ENCODE peak calls at places on chromosomes 6 and 20, in seven cellular contexts. I, Y, R, G, P, W and D are unnamed samples.

GRCh38 chr20:59040682-59041081 is 1.9 kb downstream of the PRELID3B start:
- DNase-seq in W (peak), G (no peak), R (no peak), I (no peak), Y (no peak), P (no peak), D (no peak)

GRCh38 chr6:22828179-22829062 is 259.1 kb downstream of the HDGFL1 start:
- DNase-seq in R (peak), Y (peak), I (peak), G (no peak), W (peak), P (peak), D (no peak)

GRCh38 chr6:18601515-18602035 is 214.4 kb downstream of the RNF144B start:
- DNase-seq in Y (no peak), I (no peak), W (no peak), R (no peak), G (no peak), P (no peak), D (no peak)

GRCh38 chr6:40511884-40512283 is 75.3 kb downstream of the LRFN2 start:
- DNase-seq in Y (no peak), R (no peak), W (no peak), G (no peak), P (no peak), I (no peak), D (no peak)

GRCh38 chr6:133341607-133342158 is 100.5 kb downstream of the EYA4 start:
- DNase-seq in G (no peak), W (no peak), I (peak), P (no peak), Y (no peak), R (no peak), D (no peak)

GRCh38 chr20:61954276-61955021 is 111.2 kb downstream of the TAF4 start:
- DNase-seq in W (no peak), I (no peak), Y (no peak), G (no peak), P (no peak), R (no peak), D (no peak)

GRCh38 chr6:52297433-52297832 is 12.9 kb upstream of the MCM3 start:
- DNase-seq in Y (no peak), W (no peak), I (no peak), G (no peak), P (no peak), R (no peak), D (no peak)

GRCh38 chr20:4289875-4290274 is 274.5 kb upstream of the RNF24 start:
- DNase-seq in I (no peak), G (no peak), R (no peak), Y (peak), P (no peak), W (no peak), D (no peak)

GRCh38 chr6:68776382-68776781 is 141.3 kb downstream of the ADGRB3 start:
- DNase-seq in I (no peak), G (no peak), Y (no peak), R (no peak), W (no peak), P (no peak), D (no peak)

GRCh38 chr6:1572892-1573291 is 36.8 kb upstream of the FOXC1 start:
- DNase-seq in G (no peak), W (no peak), R (no peak), I (no peak), P (no peak), Y (no peak), D (no peak)

GRCh38 chr6:30687659-30688431 is 1.4 kb upstream of the PPP1R18 start:
- DNase-seq in Y (peak), W (no peak), R (no peak), G (no peak), I (no peak), P (no peak), D (no peak)

DNA sequence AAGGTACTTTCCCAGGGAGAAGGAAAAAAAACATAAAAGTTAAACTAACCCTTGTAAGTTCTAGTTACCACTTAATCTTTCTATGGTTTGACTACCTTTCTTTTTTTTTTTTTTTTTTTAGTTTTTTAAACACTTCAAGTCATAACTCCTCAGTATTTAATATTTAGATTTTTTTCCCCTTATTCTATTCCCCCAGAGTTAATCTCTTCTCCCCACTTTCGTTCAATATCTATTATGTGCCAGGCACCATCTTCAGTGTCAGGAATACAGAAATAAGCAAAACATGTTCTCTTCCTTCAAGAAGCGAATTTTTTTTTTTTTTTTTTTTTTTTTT is 62.0 kb upstream of the LOC128125822 start:
- DNase-seq in P (no peak), W (no peak), R (no peak), Y (no peak), I (no peak), G (no peak), D (no peak)
- TF ChIP-seq POLR2AphosphoS5 in P (no peak), W (no peak), R (no peak), Y (no peak), I (no peak), G (no peak), D (no peak)

GRCh38 chr20:47244451-47244850 is 112.0 kb downstream of the ZMYND8 start:
- DNase-seq in R (no peak), I (no peak), G (no peak), W (no peak), P (no peak), Y (no peak), D (no peak)

GRCh38 chr20:47243906-47244305 is 112.6 kb downstream of the ZMYND8 start:
- DNase-seq in Y (no peak), P (no peak), R (no peak), W (no peak), I (no peak), G (no peak), D (no peak)

GRCh38 chr20:47243003-47243402 is 113.5 kb downstream of the ZMYND8 start:
- DNase-seq in R (no peak), I (no peak), G (no peak), Y (no peak), P (no peak), W (no peak), D (no peak)

GRCh38 chr20:47238780-47239769 is 117.4 kb downstream of the ZMYND8 start:
- DNase-seq in W (no peak), P (no peak), G (no peak), R (no peak), Y (peak), I (no peak), D (no peak)

GRCh38 chr20:47241345-47241781 is 115.1 kb downstream of the ZMYND8 start:
- DNase-seq in W (peak), R (no peak), P (no peak), Y (no peak), G (no peak), I (no peak), D (no peak)
- TF ChIP-seq POLR2AphosphoS5 in W (peak), R (no peak), P (no peak), Y (no peak), G (no peak), I (no peak), D (no peak)

GRCh38 chr6:151241853-151242252 is 2.1 kb downstream of the AKAP12 start:
- DNase-seq in R (no peak), I (no peak), W (no peak), P (no peak), G (no peak), Y (no peak), D (no peak)

GRCh38 chr6:151240036-151240685 is 394 bp downstream of the AKAP12 start:
- DNase-seq in I (peak), R (peak), W (peak), Y (peak), G (peak), P (no peak), D (peak)

GRCh38 chr6:151242420-151242841 is 2.7 kb downstream of the AKAP12 start:
- DNase-seq in P (no peak), Y (no peak), G (no peak), W (no peak), I (no peak), R (no peak), D (no peak)

GRCh38 chr6:151239603-151240035 is at the start of gene AKAP12:
- DNase-seq in Y (peak), R (no peak), G (no peak), W (peak), I (no peak), P (no peak), D (no peak)

DNA sequence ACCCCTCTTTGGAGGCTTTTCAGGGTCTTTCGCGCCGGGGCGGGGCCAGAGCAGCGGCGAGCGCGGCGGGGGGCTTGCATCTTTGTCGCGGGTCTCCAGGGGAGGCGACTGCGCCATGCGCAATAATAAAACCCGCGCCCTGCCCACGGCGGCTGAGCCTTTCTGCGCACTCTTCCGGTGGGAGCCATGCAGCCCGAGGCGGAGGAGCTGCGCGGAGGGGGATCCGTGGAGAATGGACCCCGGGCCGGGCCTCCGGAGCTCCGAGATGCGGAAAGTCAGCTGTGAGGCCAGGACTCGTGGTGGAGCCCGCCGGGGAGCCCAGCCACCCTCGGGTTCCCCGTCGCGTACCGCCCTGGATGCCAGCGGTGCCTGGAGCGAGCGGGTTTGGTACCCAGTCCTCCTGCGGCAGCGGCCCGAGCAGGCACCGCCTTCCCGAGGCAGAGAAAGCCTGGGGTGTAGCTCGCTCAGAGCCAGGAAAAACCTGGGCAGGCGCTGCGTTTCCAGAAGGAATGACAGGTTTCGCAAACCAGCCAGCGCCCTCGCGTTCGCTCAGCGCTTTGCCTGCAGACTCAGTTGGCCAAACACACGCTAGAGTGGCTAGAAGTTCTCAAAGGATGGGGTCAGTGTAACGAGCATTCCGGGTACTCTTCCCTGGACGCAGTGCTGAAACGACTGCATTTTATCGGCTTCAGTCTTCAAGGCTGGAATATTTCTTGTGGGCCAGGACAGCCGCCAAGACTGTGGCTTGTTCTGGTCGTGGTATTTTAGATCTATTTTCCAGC is 1.3 kb downstream of the AKAP12 start:
- DNase-seq in Y (peak), W (peak), G (peak), R (peak), I (peak), P (no peak), D (peak)
- TF ChIP-seq POLR2AphosphoS5 in Y (no peak), W (peak), G (peak), R (no peak), I (peak), P (no peak), D (no peak)

GRCh38 chr6:10837692-10837996 is 695 bp downstream of the MAK start:
- DNase-seq in R (peak), W (no peak), P (no peak), Y (no peak), I (no peak), G (no peak), D (peak)

GRCh38 chr6:10834823-10835222 is 3.5 kb downstream of the MAK start:
- DNase-seq in R (no peak), Y (no peak), I (no peak), W (no peak), G (no peak), P (no peak), D (no peak)

GRCh38 chr6:10837009-10837691 is 1.2 kb downstream of the MAK start:
- DNase-seq in Y (peak), R (peak), G (peak), W (peak), P (no peak), I (peak), D (peak)

GRCh38 chr6:10838794-10839333 is 525 bp upstream of the MAK start:
- DNase-seq in G (no peak), Y (no peak), P (no peak), R (no peak), I (no peak), W (no peak), D (peak)

GRCh38 chr6:10837997-10838793 is at the start of gene MAK:
- DNase-seq in P (no peak), I (peak), W (peak), G (peak), Y (peak), R (peak), D (peak)
- TF ChIP-seq POLR2AphosphoS5 in P (peak), I (no peak), W (no peak), G (peak), Y (peak), R (peak), D (no peak)

GRCh38 chr6:167337231-167337630 is 12.3 kb downstream of the TTLL2 start:
- DNase-seq in R (no peak), G (no peak), Y (no peak), W (no peak), P (no peak), I (no peak), D (no peak)
- TF ChIP-seq POLR2AphosphoS5 in R (no peak), G (no peak), Y (no peak), W (no peak), P (no peak), I (no peak), D (no peak)

DNA sequence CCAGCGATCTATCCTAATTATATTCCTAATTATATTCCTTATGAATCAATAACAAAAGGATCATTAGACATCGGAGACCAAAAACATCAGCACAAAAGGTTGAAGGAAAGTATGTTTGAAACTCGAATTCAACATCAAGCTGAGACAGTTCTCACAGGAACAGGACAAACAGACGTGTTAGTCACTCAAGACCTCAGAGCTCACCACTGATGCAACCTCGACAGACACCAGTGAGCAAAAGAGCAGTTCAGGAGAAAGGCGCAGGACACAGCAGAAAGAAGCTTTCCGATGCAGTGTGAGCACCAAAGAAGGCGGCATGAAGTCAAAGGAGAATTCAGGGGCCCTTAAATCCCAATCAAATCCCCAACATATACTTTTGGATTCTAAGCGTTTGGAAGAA is 6.3 kb upstream of the RAMACL start:
- DNase-seq in W (no peak), Y (no peak), G (no peak), R (no peak), P (no peak), I (no peak), D (no peak)
- TF ChIP-seq POLR2AphosphoS5 in W (no peak), Y (no peak), G (no peak), R (no peak), P (no peak), I (no peak), D (no peak)

GRCh38 chr20:38216201-38216600 is 44.3 kb downstream of the KIAA1755 start:
- DNase-seq in Y (no peak), W (no peak), R (no peak), I (no peak), P (no peak), G (no peak), D (no peak)

GRCh38 chr20:38213607-38213940 is 47.0 kb downstream of the KIAA1755 start:
- DNase-seq in W (no peak), I (no peak), Y (no peak), P (no peak), G (no peak), R (no peak), D (no peak)

GRCh38 chr20:38215789-38216182 is 44.7 kb downstream of the KIAA1755 start:
- DNase-seq in G (no peak), I (no peak), R (no peak), P (no peak), Y (no peak), W (no peak), D (no peak)

GRCh38 chr20:38214256-38214870 is 46.2 kb downstream of the KIAA1755 start:
- DNase-seq in I (no peak), G (no peak), W (no peak), Y (no peak), P (no peak), R (no peak), D (no peak)

GRCh38 chr20:38214871-38215788 is 45.4 kb downstream of the KIAA1755 start:
- DNase-seq in Y (no peak), I (no peak), G (no peak), R (no peak), P (no peak), W (no peak), D (no peak)
- TF ChIP-seq POLR2AphosphoS5 in Y (no peak), I (no peak), G (no peak), R (no peak), P (no peak), W (no peak), D (no peak)

GRCh38 chr20:43460172-43460829 is 2.6 kb downstream of the SRSF6 start:
- DNase-seq in P (no peak), R (no peak), W (no peak), G (no peak), I (peak), Y (no peak), D (no peak)

GRCh38 chr20:43457640-43458421 is at the start of gene SRSF6:
- DNase-seq in G (peak), W (peak), Y (peak), I (peak), R (peak), P (no peak), D (peak)

GRCh38 chr20:43460830-43461200 is 3.1 kb downstream of the SRSF6 start:
- DNase-seq in Y (no peak), R (no peak), W (no peak), P (no peak), G (no peak), I (no peak), D (no peak)

GRCh38 chr20:43458422-43458924 is 777 bp downstream of the SRSF6 start:
- DNase-seq in W (no peak), P (no peak), R (no peak), I (peak), G (no peak), Y (peak), D (no peak)

DNA sequence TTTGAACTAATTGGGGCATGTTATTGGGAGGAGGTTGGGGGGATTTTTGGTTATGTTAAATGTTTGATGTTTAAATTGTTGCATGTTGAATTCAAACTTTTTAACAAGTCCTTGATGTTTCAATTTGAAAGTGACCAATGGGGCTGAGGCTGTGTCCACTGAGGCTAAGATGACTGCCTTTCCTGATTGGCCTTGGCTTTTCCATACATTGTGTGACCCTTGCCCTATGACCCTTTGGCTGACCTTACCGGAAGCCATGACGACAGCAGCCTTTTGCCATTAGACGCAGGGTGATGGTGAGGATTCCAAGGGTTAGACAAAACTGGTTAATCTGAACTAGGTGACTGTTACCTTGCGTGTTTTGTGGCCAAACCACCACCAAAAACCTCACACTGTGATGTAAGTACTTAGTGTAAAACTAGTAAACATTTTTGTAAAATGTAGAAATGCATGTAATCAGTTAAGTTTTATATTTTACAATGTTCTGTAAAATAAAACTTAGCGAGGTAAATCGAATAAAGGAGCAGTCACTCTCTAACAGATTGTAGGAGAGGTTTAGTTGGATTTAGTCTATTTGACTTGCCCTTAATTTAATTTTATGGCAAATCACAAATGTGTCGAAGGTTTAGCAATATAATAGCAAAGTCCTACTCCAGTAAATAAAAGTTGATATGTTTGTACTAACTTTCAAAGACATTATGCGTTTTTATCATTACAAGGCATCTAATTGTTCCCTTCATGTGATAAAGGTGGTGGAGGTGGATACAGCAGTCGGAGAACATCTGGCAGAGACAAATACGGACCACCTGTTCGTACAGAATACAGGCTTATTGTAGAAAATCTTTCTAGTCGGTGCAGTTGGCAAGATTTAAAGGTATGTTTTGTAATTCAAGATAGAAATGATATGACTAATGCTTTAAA is 1.6 kb downstream of the SRSF6 start:
- DNase-seq in Y (no peak), P (no peak), W (peak), G (no peak), I (peak), R (no peak), D (no peak)
- TF ChIP-seq POLR2AphosphoS5 in Y (no peak), P (no peak), W (no peak), G (no peak), I (no peak), R (no peak), D (no peak)

DNA sequence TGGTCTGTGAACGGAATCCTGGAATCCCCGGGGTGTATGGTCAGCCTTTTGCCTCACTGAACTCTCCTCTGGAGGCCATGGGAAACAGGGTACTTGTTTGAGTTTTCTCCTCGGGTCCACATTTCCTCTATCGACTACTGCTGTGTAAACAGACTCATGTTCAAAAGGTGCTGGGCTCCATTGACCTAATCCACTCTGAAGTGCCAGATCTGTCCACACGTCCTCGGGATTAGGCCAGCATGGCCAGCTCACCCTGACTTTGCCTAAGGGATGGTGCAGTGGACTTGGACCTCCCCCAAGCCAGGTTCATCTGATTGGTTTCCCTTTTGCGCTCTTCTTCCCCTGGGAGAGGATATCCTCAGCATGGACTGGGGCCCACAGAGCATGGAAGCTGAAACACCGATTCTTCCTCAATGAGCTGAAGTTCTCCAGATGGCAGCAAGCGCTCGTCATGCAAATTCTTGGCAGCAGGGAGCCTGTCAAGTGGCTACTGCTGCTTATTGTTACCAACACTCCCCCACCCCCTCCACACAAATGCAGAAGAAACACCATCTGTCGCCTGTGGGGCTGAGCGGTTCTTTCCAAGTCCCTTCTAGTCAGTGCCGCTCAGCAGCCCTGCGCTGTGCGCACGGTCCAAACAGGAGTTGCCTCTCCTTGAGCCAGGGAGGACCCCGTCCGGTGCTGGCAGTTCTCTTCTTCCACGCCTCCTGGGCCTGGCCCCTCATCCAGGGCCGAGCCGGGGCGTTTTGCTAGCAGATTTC is 292.6 kb upstream of the MARCKS start:
- DNase-seq in G (peak), P (peak), W (peak), I (peak), R (peak), Y (peak), D (no peak)
- TF ChIP-seq POLR2AphosphoS5 in G (peak), P (no peak), W (peak), I (no peak), R (no peak), Y (no peak), D (no peak)